ENCODE peak calls at places on chromosome 4, in eight cellular contexts. L is astrocyte, J is PC-3, D is brain microvascular endothelial cell, U is heart right ventricle, W is left lung, A is colonic mucosa, O is cardiac muscle cell. H is an unnamed sample.

GRCh38 chr4:68658672-68659071 is 11.8 kb downstream of the UGT2B15 start:
- DNase-seq in L (no peak), D (no peak), A (no peak), O (no peak), U (no peak), J (no peak), W (no peak), H (no peak)

GRCh38 chr4:13481569-13481968 is 2.6 kb downstream of the RAB28 start:
- DNase-seq in D (no peak), O (no peak), A (no peak), W (no peak), U (no peak), L (peak; percentile 54), J (peak; percentile 30), H (peak; percentile 65)

GRCh38 chr4:177737387-177737965 is 295.2 kb upstream of the AGA start:
- DNase-seq in A (no peak), L (peak; percentile 12), U (no peak), J (peak; percentile 5), O (no peak), D (no peak), W (no peak), H (no peak)

GRCh38 chr4:174549696-174550095 is 27.4 kb upstream of the HPGD start:
- DNase-seq in W (no peak), L (no peak), A (no peak), U (no peak), J (peak; percentile 41), D (no peak), O (no peak), H (no peak)

GRCh38 chr4:4361883-4362282 is 25.0 kb upstream of the NSG1 start:
- DNase-seq in U (no peak), O (no peak), J (no peak), A (no peak), D (no peak), W (no peak), L (no peak), H (no peak)

GRCh38 chr4:185933078-185933581 is 121.1 kb upstream of the SORBS2 start:
- DNase-seq in O (no peak), D (peak; percentile 98), U (peak; percentile 27), J (peak; percentile 28), A (no peak), L (peak; percentile 83), W (no peak), H (no peak)

GRCh38 chr4:184471872-184472539 is 2.3 kb downstream of the IRF2 start:
- DNase-seq in U (no peak), W (no peak), J (peak; percentile 22), L (no peak), A (peak; percentile 55), D (peak; percentile 9), O (no peak), H (peak; percentile 30)

GRCh38 chr4:119116021-119116420 is 19.6 kb upstream of the MYOZ2 start:
- DNase-seq in D (no peak), A (no peak), O (no peak), U (no peak), W (no peak), L (no peak), J (no peak), H (no peak)

GRCh38 chr4:74536557-74536956 is 91.6 kb downstream of the AREG start:
- DNase-seq in D (no peak), A (no peak), O (no peak), W (no peak), L (no peak), J (peak; percentile 46), U (no peak), H (no peak)

GRCh38 chr4:173170210-173170778 is 1.7 kb downstream of the GALNT7 start:
- DNase-seq in J (peak; percentile 36), L (no peak), A (no peak), O (no peak), U (no peak), W (no peak), D (no peak), H (no peak)

GRCh38 chr4:23733911-23734458 is 155.9 kb downstream of the PPARGC1A start:
- DNase-seq in D (no peak), U (no peak), W (no peak), J (no peak), A (no peak), L (no peak), O (no peak), H (no peak)

GRCh38 chr4:101221294-101221693 is 126.0 kb downstream of the PPP3CA start:
- DNase-seq in L (no peak), W (no peak), D (no peak), U (no peak), O (no peak), A (no peak), J (no peak), H (no peak)

GRCh38 chr4:101222156-101222845 is 125.0 kb downstream of the PPP3CA start:
- DNase-seq in O (no peak), J (no peak), A (no peak), L (no peak), W (no peak), U (no peak), D (no peak), H (peak; percentile 42)

GRCh38 chr4:101218894-101219293 is 128.4 kb downstream of the PPP3CA start:
- DNase-seq in J (no peak), U (no peak), O (no peak), D (no peak), L (no peak), W (no peak), A (peak; percentile 32), H (no peak)

GRCh38 chr4:101218346-101218745 is 129.0 kb downstream of the PPP3CA start:
- DNase-seq in A (no peak), U (no peak), L (no peak), D (no peak), W (no peak), J (no peak), O (no peak), H (no peak)

GRCh38 chr4:101217353-101218031 is 129.8 kb downstream of the PPP3CA start:
- DNase-seq in D (peak; percentile 83), U (no peak), W (no peak), J (peak; percentile 12), A (peak; percentile 23), L (no peak), O (no peak), H (no peak)
- H3K4me3 ChIP-seq in D (no peak overlapping the region), U (no peak overlapping the region), W (no peak overlapping the region), J (no peak overlapping the region), A (no peak overlapping the region), L (no peak overlapping the region), O (no peak overlapping the region), H (no peak overlapping the region)

GRCh38 chr4:40307627-40308497 is 27.3 kb upstream of the CHRNA9 start:
- DNase-seq in J (no peak), D (no peak), A (peak; percentile 36), L (no peak), U (peak; percentile 33), O (no peak), W (peak; percentile 67), H (no peak)
- H3K27me3 ChIP-seq in J (no peaks in the 10 kb centered on the region), D (no peaks in the 10 kb centered on the region), A (no peaks in the 10 kb centered on the region), L (no peaks in the 10 kb centered on the region), U (peaks cover 3% of the 10 kb centered on the region), O (no peaks in the 10 kb centered on the region), W (no peaks in the 10 kb centered on the region), H (no peaks in the 10 kb centered on the region)

DNA sequence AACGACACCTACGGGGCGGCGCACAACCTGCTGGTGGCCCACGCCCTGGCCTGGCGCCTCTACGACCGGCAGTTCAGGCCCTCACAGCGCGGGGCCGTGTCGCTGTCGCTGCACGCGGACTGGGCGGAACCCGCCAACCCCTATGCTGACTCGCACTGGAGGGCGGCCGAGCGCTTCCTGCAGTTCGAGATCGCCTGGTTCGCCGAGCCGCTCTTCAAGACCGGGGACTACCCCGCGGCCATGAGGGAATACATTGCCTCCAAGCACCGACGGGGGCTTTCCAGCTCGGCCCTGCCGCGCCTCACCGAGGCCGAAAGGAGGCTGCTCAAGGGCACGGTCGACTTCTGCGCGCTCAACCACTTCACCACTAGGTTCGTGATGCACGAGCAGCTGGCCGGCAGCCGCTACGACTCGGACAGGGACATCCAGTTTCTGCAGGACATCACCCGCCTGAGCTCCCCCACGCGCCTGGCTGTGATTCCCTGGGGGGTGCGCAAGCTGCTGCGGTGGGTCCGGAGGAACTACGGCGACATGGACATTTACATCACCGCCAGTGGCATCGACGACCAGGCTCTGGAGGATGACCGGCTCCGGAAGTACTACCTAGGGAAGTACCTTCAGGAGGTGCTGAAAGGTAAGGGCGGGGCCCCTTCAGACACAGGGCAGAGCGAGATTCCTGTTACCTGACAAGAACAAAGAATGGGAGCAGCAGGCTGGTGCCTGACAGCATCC is 11.7 kb downstream of the RPL9 start:
- DNase-seq in L (peak; percentile 31), W (peak; percentile 62), D (peak; percentile 57), J (peak; percentile 18), U (peak; percentile 32), A (peak; percentile 78), O (peak; percentile 31), H (peak; percentile 74)
- TF ChIP-seq CTCF in L (no peak), W (peak; percentile 26), D (peak; percentile 62), J (no peak), U (peak; percentile 32), A (peak; percentile 57), O (peak; percentile 53), H (peak; percentile 36)

GRCh38 chr4:1797298-1797860 is 4.3 kb downstream of the FGFR3 start:
- DNase-seq in O (peak; percentile 25), W (no peak), L (no peak), A (no peak), J (no peak), D (no peak), U (no peak), H (no peak)

GRCh38 chr4:1794809-1795303 is 1.8 kb downstream of the FGFR3 start:
- DNase-seq in D (no peak), A (no peak), J (no peak), U (no peak), W (no peak), O (peak; percentile 23), L (no peak), H (no peak)

GRCh38 chr4:1796486-1797204 is 3.6 kb downstream of the FGFR3 start:
- DNase-seq in J (no peak), D (no peak), U (no peak), O (no peak), L (no peak), W (no peak), A (no peak), H (no peak)

GRCh38 chr4:1793940-1794808 is 1.1 kb downstream of the FGFR3 start:
- DNase-seq in J (no peak), D (no peak), W (no peak), O (peak; percentile 57), U (no peak), A (no peak), L (no peak), H (no peak)

DNA sequence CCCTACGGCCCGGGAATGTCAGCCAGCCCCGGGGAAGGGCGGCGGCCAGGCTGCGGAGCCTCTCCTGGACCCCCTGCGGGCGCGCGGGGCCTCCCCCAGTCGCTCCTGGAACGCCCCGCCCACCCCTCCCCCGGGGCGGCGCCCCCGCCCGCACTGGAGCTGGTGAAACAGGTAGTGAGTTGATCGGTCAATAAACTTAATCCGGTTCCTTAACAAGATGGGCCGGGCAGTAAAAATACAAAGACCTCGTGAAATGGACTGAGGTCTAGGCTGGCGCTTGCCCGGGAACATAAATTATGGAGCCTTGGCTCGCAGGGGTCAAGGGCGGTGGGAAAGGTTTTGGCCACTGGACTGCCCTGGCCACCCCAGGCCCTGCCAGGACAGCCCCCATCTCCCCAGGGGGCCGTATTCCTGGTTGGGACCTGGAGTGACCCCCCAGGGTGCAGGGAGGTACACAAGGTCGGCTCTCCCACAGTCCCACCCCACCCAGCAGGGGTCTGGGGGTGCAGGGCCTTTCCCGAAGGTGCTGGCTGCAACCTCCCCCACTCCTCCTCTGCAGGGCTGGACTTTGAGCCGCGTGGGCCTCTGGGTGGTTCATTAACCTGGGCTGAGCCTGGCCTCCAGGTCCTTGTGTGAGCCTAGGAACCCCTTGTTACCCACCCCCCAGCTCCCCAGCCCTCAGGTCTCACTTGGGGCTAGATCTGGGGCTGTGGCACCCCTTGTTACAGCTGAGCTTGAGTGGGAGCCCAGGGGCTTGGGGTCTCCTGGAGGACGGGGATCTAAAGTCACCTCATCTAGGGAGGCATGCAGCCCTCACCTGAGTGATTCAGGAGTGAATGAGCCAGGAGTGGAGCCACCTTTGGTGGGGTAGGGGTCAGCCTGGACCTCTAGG is 2.5 kb downstream of the FGFR3 start:
- DNase-seq in A (peak; percentile 78), O (no peak), D (no peak), W (no peak), L (no peak), U (no peak), J (no peak), H (no peak)
- H3K4me3 ChIP-seq in A (peak overlapping the region; percentile 64), O (peak overlapping the region; percentile 54), D (no peak overlapping the region), W (peak overlapping the region; percentile 19), L (no peak overlapping the region), U (peak overlapping the region; percentile 48), J (no peak overlapping the region), H (peak overlapping the region; percentile 87)